ENCODE peak calls at places on chromosomes 1 and 21, in four cellular contexts. R is fibroblast of lung, L is MM.1S, D is astrocyte. Y is an unnamed sample.

GRCh38 chr1:201307760-201308499 is 24.6 kb downstream of the PKP1 start:
- DNase-seq in R (no peak), L (no peak), D (no peak), Y (no peak)

GRCh38 chr1:240575976-240576666 is 35.8 kb downstream of the GREM2 start:
- DNase-seq in R (peak), L (peak), D (peak), Y (no peak)

GRCh38 chr21:38806153-38806941 is 618 bp downstream of the ETS2 start:
- DNase-seq in R (peak), L (no peak), D (no peak), Y (peak)

GRCh38 chr1:68777850-68778249 is 281.0 kb upstream of the DEPDC1 start:
- DNase-seq in R (no peak), L (no peak), D (no peak), Y (no peak)

GRCh38 chr1:198352975-198353695 is 187.3 kb downstream of the ATP6V1G3 start:
- DNase-seq in R (no peak), L (peak), D (no peak), Y (no peak)

GRCh38 chr1:176033879-176034278 is 173.2 kb downstream of the COP1 start:
- DNase-seq in R (peak), L (no peak), D (peak), Y (no peak)

GRCh38 chr1:29258974-29259801 is 22.9 kb downstream of the PTPRU start:
- DNase-seq in R (no peak), L (no peak), D (no peak), Y (peak)

GRCh38 chr1:161440312-161440894 is 64.9 kb upstream of the FCGR2A start:
- DNase-seq in R (peak), L (peak), D (peak), Y (peak)

GRCh38 chr1:22376001-22376400 is 75.7 kb upstream of the ZBTB40 start:
- DNase-seq in R (peak), L (no peak), D (no peak), Y (no peak)

GRCh38 chr1:232901255-232901654 is 49.2 kb upstream of the NTPCR start:
- DNase-seq in R (no peak), L (peak), D (no peak), Y (peak)

GRCh38 chr1:221865808-221866207 is 123.9 kb upstream of the DUSP10 start:
- DNase-seq in R (peak), L (no peak), D (peak), Y (no peak)

GRCh38 chr1:227896710-227897655 is 50.7 kb downstream of the WNT9A start:
- DNase-seq in R (no peak), L (no peak), D (no peak), Y (no peak)

GRCh38 chr1:93899543-93900207 is 9.6 kb downstream of the GCLM start:
- DNase-seq in R (no peak), L (no peak), D (no peak), Y (no peak)

GRCh38 chr1:77018386-77019156 is 151.3 kb downstream of the ST6GALNAC5 start:
- DNase-seq in R (no peak), L (no peak), D (no peak), Y (no peak)

GRCh38 chr1:32335951-32336867 is at the start of gene MARCKSL1:
- DNase-seq in R (peak), L (peak), D (peak), Y (peak)
- TF ChIP-seq EZH2 in R (no peak), L (no peak), D (no peak), Y (peak)

GRCh38 chr1:32755098-32755809 is 52.7 kb upstream of the SYNC start:
- DNase-seq in R (peak), L (no peak), D (peak), Y (no peak)

GRCh38 chr1:32753532-32754281 is 51.1 kb upstream of the SYNC start:
- DNase-seq in R (peak), L (peak), D (peak), Y (peak)

GRCh38 chr1:32755810-32756159 is 53.2 kb upstream of the SYNC start:
- DNase-seq in R (no peak), L (no peak), D (no peak), Y (no peak)

GRCh38 chr1:32757213-32757895 is 54.8 kb upstream of the SYNC start:
- DNase-seq in R (no peak), L (no peak), D (no peak), Y (no peak)

GRCh38 chr1:32754282-32755097 is 51.9 kb upstream of the SYNC start:
- DNase-seq in R (peak), L (no peak), D (peak), Y (peak)
- TF ChIP-seq EZH2 in R (peak), L (no peak), D (no peak), Y (no peak)

GRCh38 chr1:941027-941587 is 17.4 kb downstream of the SAMD11 start:
- DNase-seq in R (no peak), L (no peak), D (no peak), Y (no peak)

GRCh38 chr1:943545-944340 is 15.3 kb downstream of the NOC2L start:
- DNase-seq in R (no peak), L (peak), D (no peak), Y (no peak)

GRCh38 chr1:942864-943533 is 16.1 kb downstream of the NOC2L start:
- DNase-seq in R (peak), L (no peak), D (peak), Y (no peak)

GRCh38 chr1:941588-942383 is 17.3 kb downstream of the NOC2L start:
- DNase-seq in R (peak), L (peak), D (peak), Y (peak)

GRCh38 chr1:942411-942821 is 16.6 kb downstream of the NOC2L start:
- DNase-seq in R (peak), L (no peak), D (no peak), Y (peak)
- TF ChIP-seq EZH2 in R (peak), L (no peak), D (no peak), Y (peak)

GRCh38 chr21:43958364-43959158 is 53.5 kb upstream of the TRAPPC10 start:
- DNase-seq in R (no peak), L (no peak), D (no peak), Y (no peak)
- TF ChIP-seq EZH2 in R (no peak), L (no peak), D (no peak), Y (no peak)

GRCh38 chr1:41592451-41593125 is 108.1 kb upstream of the EDN2 start:
- DNase-seq in R (no peak), L (no peak), D (no peak), Y (no peak)
- TF ChIP-seq EZH2 in R (no peak), L (no peak), D (no peak), Y (no peak)

GRCh38 chr1:234836045-234836681 is 226.2 kb upstream of the IRF2BP2 start:
- DNase-seq in R (no peak), L (no peak), D (no peak), Y (no peak)
- TF ChIP-seq EZH2 in R (no peak), L (no peak), D (no peak), Y (no peak)

DNA sequence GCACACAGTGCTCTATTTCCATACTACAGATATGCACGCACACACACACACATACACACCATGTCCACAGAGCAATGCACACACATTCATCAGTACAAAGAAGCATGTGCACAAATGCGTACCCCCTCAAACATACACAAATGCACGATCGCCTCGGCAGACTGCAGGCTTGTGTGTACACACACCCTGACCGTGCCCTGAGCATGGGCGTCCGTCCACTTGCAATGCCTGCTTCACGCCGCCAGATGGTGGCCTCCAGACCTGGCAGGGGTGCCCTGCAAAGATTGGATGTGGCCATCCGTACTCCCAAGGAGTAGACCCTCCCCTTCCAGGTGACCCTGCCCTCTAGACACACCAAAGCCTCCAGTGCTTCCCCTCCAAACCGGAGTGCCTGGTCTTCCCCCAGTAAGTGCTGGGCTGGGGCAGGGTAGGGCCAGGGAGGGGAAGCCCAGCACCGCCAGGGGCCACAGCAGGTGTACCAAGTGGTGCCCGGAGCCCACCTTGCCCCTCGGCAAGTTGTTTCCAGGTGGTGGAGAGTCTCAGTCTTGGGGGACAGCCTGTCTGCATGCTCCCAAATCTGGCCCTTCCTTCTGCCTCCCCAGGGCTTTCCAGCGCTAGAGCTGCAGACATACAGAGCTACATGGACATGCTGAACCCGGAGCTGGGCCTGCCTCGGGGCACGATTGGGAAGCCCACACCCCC is 20.6 kb downstream of the ESPN start:
- DNase-seq in R (peak), L (peak), D (peak), Y (peak)
- TF ChIP-seq EZH2 in R (peak), L (no peak), D (no peak), Y (no peak)